ENCODE peak calls at places on chromosomes 12 and 14, in six cellular contexts. V is fibroblast of lung, Q is lower lobe of right lung, X is mucosa of descending colon, Z is suprapubic skin, E is HepG2. M is an unnamed sample.
A peak's percentile ranks its signal among the peaks of the same experiment; 100 is the strongest.

GRCh38 chr14:64696355-64696844 is 7.8 kb upstream of the PLEKHG3 start:
- DNase-seq in V (no peak), Q (no peak), X (peak; percentile 40), Z (peak; percentile 8), E (no peak), M (no peak)

GRCh38 chr12:120842595-120842994 is 61.6 kb downstream of the SPPL3 start:
- DNase-seq in V (no peak), Q (no peak), X (no peak), Z (no peak), E (no peak), M (no peak)

GRCh38 chr14:23358553-23359166 is 6.0 kb upstream of the SLC22A17 start:
- DNase-seq in V (no peak), Q (no peak), X (no peak), Z (peak; percentile 75), E (no peak), M (no peak)

GRCh38 chr12:57096099-57096572 is 7.2 kb downstream of the NAB2 start:
- DNase-seq in V (no peak), Q (no peak), X (no peak), Z (no peak), E (no peak), M (no peak)

GRCh38 chr14:99055816-99056215 is 216.2 kb downstream of the BCL11B start:
- DNase-seq in V (no peak), Q (no peak), X (peak; percentile 34), Z (peak; percentile 48), E (no peak), M (no peak)

GRCh38 chr12:6476496-6476895 is 6.0 kb upstream of the VAMP1 start:
- DNase-seq in V (peak; percentile 54), Q (no peak), X (no peak), Z (no peak), E (no peak), M (no peak)

GRCh38 chr14:99945732-99946651 is 119.2 kb upstream of the EVL start:
- DNase-seq in V (no peak), Q (no peak), X (no peak), Z (no peak), E (no peak), M (no peak)

GRCh38 chr12:89971880-89972279 is 263.2 kb upstream of the ATP2B1 start:
- DNase-seq in V (peak; percentile 24), Q (no peak), X (no peak), Z (no peak), E (no peak), M (no peak)

GRCh38 chr14:68718033-68718725 is 74.7 kb downstream of the ZFP36L1 start:
- DNase-seq in V (no peak), Q (no peak), X (no peak), Z (no peak), E (no peak), M (no peak)

GRCh38 chr12:89833337-89834252 is 125.0 kb upstream of the ATP2B1 start:
- DNase-seq in V (no peak), Q (no peak), X (no peak), Z (no peak), E (no peak), M (no peak)

GRCh38 chr14:67837011-67837624 is 17.5 kb downstream of the RAD51B start:
- DNase-seq in V (peak; percentile 92), Q (no peak), X (no peak), Z (no peak), E (peak; percentile 74), M (no peak)

GRCh38 chr14:102592969-102593840 is 756 bp downstream of the RCOR1 start:
- DNase-seq in V (no peak), Q (peak; percentile 72), X (peak; percentile 74), Z (no peak), E (no peak), M (peak; percentile 58)

GRCh38 chr12:131828671-131829350 is 618 bp downstream of the MMP17 start:
- DNase-seq in V (no peak), Q (no peak), X (no peak), Z (no peak), E (no peak), M (no peak)

DNA sequence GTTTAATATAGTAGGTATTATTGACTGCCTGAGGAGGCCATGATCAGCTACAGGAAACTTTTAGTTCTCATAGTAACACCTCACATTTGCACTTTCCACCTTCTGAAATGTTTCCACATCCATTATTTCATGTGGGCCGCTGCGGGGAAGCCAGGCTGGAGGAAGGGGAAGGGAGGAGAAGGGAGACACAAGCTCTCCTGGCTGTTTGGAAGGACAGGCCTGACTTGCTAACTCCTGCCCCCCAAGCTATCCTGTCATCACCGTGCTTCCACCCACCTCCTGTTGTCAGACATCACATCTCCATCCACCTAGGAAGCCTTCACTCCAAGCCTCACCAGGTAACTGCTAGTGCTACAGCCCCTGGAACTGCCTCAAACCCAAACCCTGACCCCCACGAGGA is 9.5 kb downstream of the DPF3 start:
- DNase-seq in V (no peak), Q (no peak), X (no peak), Z (no peak), E (no peak), M (no peak)
- H3K4me1 ChIP-seq in V (peaks cover 3% of the 10 kb centered on the region), Q (no peaks in the 10 kb centered on the region), X (no peaks in the 10 kb centered on the region), Z (no peaks in the 10 kb centered on the region), E (no peaks in the 10 kb centered on the region), M (no peaks in the 10 kb centered on the region)

GRCh38 chr12:47808049-47808448 is 11.7 kb downstream of the HDAC7 start:
- DNase-seq in V (no peak), Q (peak; percentile 72), X (peak; percentile 70), Z (no peak), E (no peak), M (no peak)
- H3K4me1 ChIP-seq in V (peaks cover 61% of the 10 kb centered on the region), Q (peaks cover 98% of the 10 kb centered on the region), X (peaks cover 73% of the 10 kb centered on the region), Z (peaks cover 99% of the 10 kb centered on the region), E (no peaks in the 10 kb centered on the region), M (no peaks in the 10 kb centered on the region)

DNA sequence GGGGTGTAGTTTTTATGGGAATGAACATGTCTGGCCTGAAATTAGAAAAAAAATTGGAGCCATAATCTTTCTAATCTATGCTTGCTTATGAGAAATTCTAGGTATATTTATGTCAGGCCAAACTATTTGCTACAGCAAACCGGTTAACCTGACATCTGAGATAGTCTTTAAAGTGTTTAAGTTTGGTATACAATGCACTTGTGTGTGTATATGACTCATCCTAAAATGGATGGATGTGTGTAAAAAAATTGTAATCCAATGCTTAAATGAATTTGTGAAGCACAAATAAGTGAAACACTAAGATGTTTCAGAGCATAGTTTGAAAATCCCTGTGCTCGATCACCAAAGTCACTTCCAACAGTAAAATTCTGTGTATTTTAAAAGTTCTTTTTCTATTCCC is 6.7 kb downstream of the CNOT2 start:
- DNase-seq in V (no peak), Q (no peak), X (no peak), Z (no peak), E (no peak), M (no peak)
- H3K4me1 ChIP-seq in V (peaks cover 14% of the 10 kb centered on the region), Q (peaks cover 73% of the 10 kb centered on the region), X (peaks cover 42% of the 10 kb centered on the region), Z (peaks cover 66% of the 10 kb centered on the region), E (peaks cover 65% of the 10 kb centered on the region), M (peaks cover 45% of the 10 kb centered on the region)

GRCh38 chr14:96461950-96462798 is 40.0 kb upstream of the PAPOLA start:
- DNase-seq in V (no peak), Q (no peak), X (peak; percentile 39), Z (peak; percentile 12), E (peak; percentile 90), M (no peak)
- H3K4me1 ChIP-seq in V (no peaks in the 10 kb centered on the region), Q (no peaks in the 10 kb centered on the region), X (peaks cover 18% of the 10 kb centered on the region), Z (no peaks in the 10 kb centered on the region), E (peaks cover 50% of the 10 kb centered on the region), M (peaks cover 14% of the 10 kb centered on the region)

GRCh38 chr12:79422060-79422812 is 268.5 kb downstream of the PAWR start:
- DNase-seq in V (peak; percentile 17), Q (no peak), X (no peak), Z (no peak), E (peak; percentile 13), M (no peak)
- H3K4me1 ChIP-seq in V (peaks cover 9% of the 10 kb centered on the region), Q (peaks cover 6% of the 10 kb centered on the region), X (peaks cover 5% of the 10 kb centered on the region), Z (peaks cover 33% of the 10 kb centered on the region), E (peaks cover 62% of the 10 kb centered on the region), M (peaks cover 9% of the 10 kb centered on the region)

DNA sequence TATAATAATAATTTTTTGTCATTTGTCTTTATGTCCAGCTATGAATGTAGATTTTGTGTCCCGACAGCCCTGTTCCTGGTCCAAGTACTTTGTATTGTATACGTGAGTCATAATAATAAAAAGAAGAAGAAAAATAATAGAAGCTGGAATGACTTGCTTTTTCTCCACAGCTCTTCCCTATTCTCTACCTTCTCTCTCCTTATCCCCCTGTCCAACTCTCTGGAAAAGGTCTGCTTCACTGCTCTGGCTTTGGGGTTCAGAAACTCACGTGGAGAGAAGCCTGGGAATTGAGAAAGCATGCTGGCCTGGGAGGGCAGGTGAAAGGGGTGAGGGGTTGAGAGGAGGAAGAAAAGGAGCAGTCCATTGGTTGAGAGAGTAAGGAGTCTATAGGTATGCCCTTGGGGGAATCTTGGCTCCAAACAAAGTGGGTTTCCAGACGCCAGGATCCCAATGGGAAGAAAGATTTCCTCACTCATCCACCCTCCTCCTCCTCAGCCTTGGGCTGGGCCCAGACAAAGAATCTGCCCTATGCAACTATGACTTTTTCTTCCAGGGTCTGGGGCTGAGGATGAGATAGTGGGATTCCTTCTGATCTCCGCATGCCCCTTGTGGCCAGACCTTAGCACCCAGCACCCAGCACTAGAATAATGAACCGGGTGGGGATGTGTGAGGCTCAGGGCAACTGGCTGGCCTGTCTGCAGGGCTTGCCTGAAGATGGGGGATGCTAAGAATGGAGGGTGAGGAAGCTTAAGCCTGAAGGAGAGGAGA is 4.0 kb downstream of the HOXC8 start:
- DNase-seq in V (no peak), Q (no peak), X (no peak), Z (no peak), E (no peak), M (no peak)
- H3K4me1 ChIP-seq in V (no peaks in the 10 kb centered on the region), Q (peaks cover 25% of the 10 kb centered on the region), X (peaks cover 15% of the 10 kb centered on the region), Z (peaks cover 71% of the 10 kb centered on the region), E (peaks cover 21% of the 10 kb centered on the region), M (peaks cover 4% of the 10 kb centered on the region)